ENCODE peak calls at places on chromosomes 13 and 19, in seven cellular contexts. X is thyroid gland, W is ovary, B is esophagus muscularis mucosa, S is tibial nerve, V is Peyer's patch, F is stomach. N is an unnamed sample. For H3K36me3, the result is how much of the 10 kb centered on the place peaks cover.

GRCh38 chr13:74867460-74867859 is 614.5 kb downstream of the TBC1D4 start:
- DNase-seq in X (no peak), W (no peak), B (no peak), S (no peak), V (no peak), F (no peak), N (no peak)

GRCh38 chr13:91564422-91564821 is 166.0 kb downstream of the GPC5 start:
- DNase-seq in X (no peak), W (no peak), B (no peak), S (no peak), V (no peak), F (no peak), N (no peak)

GRCh38 chr13:114108894-114109293 is 23.5 kb downstream of the RASA3 start:
- DNase-seq in X (no peak), W (peak), B (no peak), S (peak), V (peak), F (no peak), N (peak)

GRCh38 chr13:45314822-45315221 is 26.2 kb downstream of the TPT1 start:
- DNase-seq in X (no peak), W (no peak), B (no peak), S (no peak), V (no peak), F (no peak), N (no peak)

GRCh38 chr19:49118565-49119410 is at the start of gene C19orf73:
- DNase-seq in X (peak), W (peak), B (peak), S (peak), V (peak), F (peak), N (peak)

GRCh38 chr13:113220877-113221276 is 11.5 kb downstream of the CUL4A start:
- DNase-seq in X (no peak), W (no peak), B (no peak), S (no peak), V (no peak), F (no peak), N (peak)

GRCh38 chr19:1945899-1946298 is 4.9 kb downstream of the CSNK1G2 start:
- DNase-seq in X (peak), W (peak), B (no peak), S (no peak), V (peak), F (peak), N (no peak)

GRCh38 chr13:24683370-24683769 is 3.2 kb downstream of the ATP12A start:
- DNase-seq in X (no peak), W (no peak), B (no peak), S (no peak), V (no peak), F (no peak), N (no peak)

GRCh38 chr13:36211567-36211966 is 2.8 kb downstream of the SOHLH2 start:
- DNase-seq in X (no peak), W (no peak), B (no peak), S (no peak), V (no peak), F (no peak), N (no peak)

GRCh38 chr13:30164141-30164540 is 143.2 kb downstream of the KATNAL1 start:
- DNase-seq in X (no peak), W (no peak), B (no peak), S (no peak), V (no peak), F (no peak), N (no peak)

GRCh38 chr13:78700121-78700910 is 41.4 kb upstream of the OBI1 start:
- DNase-seq in X (no peak), W (no peak), B (no peak), S (no peak), V (no peak), F (no peak), N (no peak)

GRCh38 chr13:99028890-99029289 is 51.0 kb upstream of the DOCK9 start:
- DNase-seq in X (no peak), W (no peak), B (peak), S (no peak), V (no peak), F (no peak), N (no peak)

GRCh38 chr19:3075605-3076431 is 13.5 kb upstream of the TLE5 start:
- DNase-seq in X (peak), W (peak), B (no peak), S (no peak), V (peak), F (peak), N (peak)

GRCh38 chr13:43087960-43088580 is 64.7 kb downstream of the DNAJC15 start:
- DNase-seq in X (no peak), W (no peak), B (no peak), S (no peak), V (no peak), F (no peak), N (no peak)

GRCh38 chr19:11381535-11382369 is 2.4 kb downstream of the EPOR start:
- DNase-seq in X (no peak), W (peak), B (no peak), S (no peak), V (peak), F (peak), N (peak)

GRCh38 chr13:54614729-54615128 is 1586.1 kb downstream of the OLFM4 start:
- DNase-seq in X (no peak), W (no peak), B (no peak), S (no peak), V (no peak), F (no peak), N (no peak)

GRCh38 chr13:48265217-48265815 is 32.3 kb downstream of the ITM2B start:
- DNase-seq in X (no peak), W (no peak), B (no peak), S (no peak), V (peak), F (no peak), N (no peak)

GRCh38 chr13:60164490-60164889 is 762 bp upstream of the DIAPH3 start:
- DNase-seq in X (no peak), W (no peak), B (no peak), S (no peak), V (no peak), F (no peak), N (no peak)

GRCh38 chr13:91302070-91302469 is 45.4 kb upstream of the MIR17HG start:
- DNase-seq in X (no peak), W (no peak), B (no peak), S (no peak), V (no peak), F (no peak), N (no peak)

GRCh38 chr19:10289167-10289835 is 451 bp upstream of the ICAM5 start:
- DNase-seq in X (no peak), W (no peak), B (no peak), S (no peak), V (peak), F (peak), N (peak)

GRCh38 chr19:42412661-42413076 is 14.5 kb downstream of the LIPE start:
- DNase-seq in X (no peak), W (no peak), B (no peak), S (no peak), V (no peak), F (no peak), N (peak)

GRCh38 chr13:73417012-73417615 is 358.3 kb downstream of the KLF5 start:
- DNase-seq in X (no peak), W (no peak), B (no peak), S (no peak), V (no peak), F (no peak), N (no peak)

GRCh38 chr19:18675779-18676178 is 7.7 kb upstream of the CRTC1 start:
- DNase-seq in X (no peak), W (no peak), B (no peak), S (no peak), V (no peak), F (no peak), N (no peak)

GRCh38 chr19:38457690-38458405 is 24.4 kb downstream of the RYR1 start:
- DNase-seq in X (no peak), W (no peak), B (no peak), S (no peak), V (no peak), F (no peak), N (no peak)
- TF ChIP-seq POLR2A in X (no peak), W (no peak), B (no peak), S (no peak), V (no peak), F (no peak), N (no peak)

GRCh38 chr13:49464621-49465325 is 20.7 kb downstream of the SETDB2 start:
- DNase-seq in X (no peak), W (no peak), B (no peak), S (no peak), V (no peak), F (no peak), N (no peak)
- H3K36me3 ChIP-seq in X (under half), W (under half), B (under half), S (under half), V (under half), F (half or more), N (under half)

DNA sequence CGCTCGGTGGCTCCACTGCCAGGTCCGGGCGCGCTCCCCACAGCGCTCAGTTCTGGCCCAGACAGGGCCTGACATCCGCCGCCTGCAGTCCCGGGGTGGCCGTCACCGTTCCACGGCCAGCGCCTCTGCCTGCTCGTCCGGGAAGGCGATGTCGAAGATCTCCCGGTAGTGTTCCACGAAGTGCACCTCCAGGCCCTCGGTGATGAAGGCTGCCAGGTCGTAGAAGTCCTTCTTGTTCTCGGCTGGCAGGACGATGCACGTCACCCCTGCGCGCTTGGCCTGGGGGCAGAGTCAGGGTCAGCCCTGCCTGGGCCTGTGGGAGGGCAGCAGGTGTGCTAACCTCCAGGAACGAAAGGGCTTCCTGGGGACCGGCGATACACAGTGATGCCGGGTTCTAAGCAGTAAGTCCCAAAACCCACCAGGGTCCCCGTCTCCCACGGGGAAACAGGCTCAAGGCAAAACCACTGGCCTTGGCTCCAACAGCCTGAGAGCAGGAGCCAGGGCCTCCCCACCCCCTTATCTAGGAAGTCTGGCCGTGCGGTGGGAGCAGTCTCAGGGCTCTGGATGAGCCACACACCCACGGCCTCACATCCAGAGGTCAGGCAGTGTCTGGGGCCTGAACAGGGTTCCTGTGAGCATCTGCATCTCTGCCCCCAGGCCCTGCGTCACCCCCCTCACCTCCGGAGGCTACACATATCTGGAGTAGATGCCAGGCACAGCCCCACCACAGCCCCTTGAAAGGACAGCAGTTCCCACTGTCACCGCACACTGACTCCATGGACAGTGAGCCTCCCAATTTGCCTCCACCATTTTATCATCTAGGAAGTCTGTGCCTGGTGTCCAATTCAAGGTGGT is 2.1 kb downstream of the RPL36 start:
- DNase-seq in X (no peak), W (no peak), B (no peak), S (no peak), V (no peak), F (no peak), N (peak)
- TF ChIP-seq POLR2A in X (no peak), W (no peak), B (no peak), S (no peak), V (no peak), F (no peak), N (no peak)

GRCh38 chr19:39474139-39474620 is 6.5 kb upstream of the TIMM50 start:
- DNase-seq in X (peak), W (peak), B (no peak), S (no peak), V (peak), F (peak), N (peak)
- H3K36me3 ChIP-seq in X (half or more), W (under half), B (half or more), S (under half), V (under half), F (half or more), N (half or more)

GRCh38 chr19:12785431-12786011 is 5.8 kb upstream of the JUNB start:
- DNase-seq in X (peak), W (no peak), B (no peak), S (no peak), V (peak), F (no peak), N (peak)
- TF ChIP-seq POLR2A in X (no peak), W (no peak), B (no peak), S (no peak), V (peak), F (no peak), N (no peak)

GRCh38 chr19:24057144-24057543 is 29.8 kb upstream of the ZNF254 start:
- DNase-seq in X (no peak), W (no peak), B (no peak), S (no peak), V (no peak), F (no peak), N (no peak)

GRCh38 chr19:24052811-24053210 is 34.2 kb upstream of the ZNF254 start:
- DNase-seq in X (no peak), W (no peak), B (no peak), S (no peak), V (no peak), F (no peak), N (no peak)

GRCh38 chr19:24054044-24054935 is 32.7 kb upstream of the ZNF254 start:
- DNase-seq in X (no peak), W (no peak), B (no peak), S (no peak), V (peak), F (no peak), N (no peak)

GRCh38 chr19:24053601-24054000 is 33.4 kb upstream of the ZNF254 start:
- DNase-seq in X (no peak), W (no peak), B (no peak), S (no peak), V (no peak), F (no peak), N (no peak)

GRCh38 chr19:24055548-24055947 is 31.4 kb upstream of the ZNF254 start:
- DNase-seq in X (no peak), W (no peak), B (no peak), S (no peak), V (no peak), F (no peak), N (no peak)
- H3K36me3 ChIP-seq in X (under half), W (under half), B (under half), S (under half), V (under half), F (half or more), N (half or more)